ENCODE peak calls at places on chromosomes 13 and 19, in ten cellular contexts. R, P, K, N, H, O, U, S, Q and C are unnamed samples.

GRCh38 chr13:50198508-50198907 is 183.3 kb downstream of the KCNRG start:
- DNase-seq in P (no peak), S (no peak), O (peak), R (no peak), N (no peak), H (no peak), K (peak), U (peak), Q (no peak), C (peak)

GRCh38 chr13:113845723-113846638 is 17.9 kb downstream of the GAS6 start:
- DNase-seq in Q (no peak), K (no peak), U (no peak), P (no peak), O (no peak), H (no peak), R (no peak), S (peak), N (peak), C (no peak)

GRCh38 chr19:6060600-6061391 is 49.5 kb downstream of the RFX2 start:
- DNase-seq in U (no peak), H (no peak), K (peak), P (no peak), R (no peak), Q (no peak), O (peak), N (no peak), S (no peak), C (peak)

GRCh38 chr13:95509521-95510315 is 42.8 kb upstream of the CLDN10 start:
- DNase-seq in U (no peak), S (no peak), Q (no peak), O (peak), P (no peak), H (no peak), R (no peak), N (no peak), K (no peak), C (peak)

GRCh38 chr13:99577934-99578917 is 77.0 kb downstream of the TM9SF2 start:
- DNase-seq in P (no peak), U (no peak), O (peak), R (no peak), S (no peak), Q (no peak), H (no peak), N (no peak), K (no peak), C (peak)

GRCh38 chr19:41588497-41589209 is 12.7 kb downstream of the CEACAM21 start:
- DNase-seq in H (no peak), K (no peak), Q (no peak), U (no peak), N (no peak), R (no peak), S (peak), P (no peak), O (peak), C (peak)

GRCh38 chr13:26378116-26378515 is 124.2 kb downstream of the CDK8 start:
- DNase-seq in S (no peak), U (no peak), N (no peak), P (no peak), O (no peak), R (no peak), Q (no peak), K (no peak), H (no peak), C (no peak)

GRCh38 chr19:35856001-35856400 is 710 bp upstream of the KIRREL2 start:
- DNase-seq in S (no peak), N (peak), K (no peak), Q (no peak), H (no peak), P (no peak), U (no peak), O (no peak), R (no peak), C (no peak)

GRCh38 chr19:17996826-17997316 is 11.1 kb upstream of the ARRDC2 start:
- DNase-seq in S (peak), R (peak), U (no peak), K (peak), Q (peak), N (peak), O (peak), P (peak), H (peak), C (peak)

GRCh38 chr13:60986301-60986700 is 429.3 kb downstream of the PCDH20 start:
- DNase-seq in N (no peak), H (no peak), R (no peak), O (no peak), K (no peak), U (no peak), Q (no peak), S (no peak), P (no peak), C (no peak)

GRCh38 chr13:60411464-60411863 is 14.4 kb downstream of the TDRD3 start:
- DNase-seq in H (no peak), Q (no peak), S (no peak), P (no peak), N (no peak), K (no peak), U (no peak), O (no peak), R (no peak), C (no peak)

GRCh38 chr19:18282021-18282787 is 782 bp upstream of the JUND start:
- DNase-seq in U (no peak), P (peak), N (no peak), H (no peak), S (peak), Q (no peak), K (no peak), O (peak), R (no peak), C (no peak)

GRCh38 chr13:113404723-113405471 is 41.0 kb upstream of the GRTP1 start:
- DNase-seq in P (peak), H (no peak), R (no peak), N (peak), O (no peak), S (no peak), K (no peak), Q (no peak), U (no peak), C (no peak)

GRCh38 chr19:29315566-29315965 is 102.6 kb upstream of the UQCRFS1 start:
- DNase-seq in N (no peak), K (no peak), S (no peak), Q (no peak), H (no peak), U (no peak), R (no peak), P (no peak), O (no peak), C (no peak)